ENCODE peak calls at places on chromosomes 1 and 21, in five cellular contexts. One of them, this sample, is unnamed.

GRCh38 chr1:47104816-47105215 is 32.4 kb upstream of the CYP4A22 start:
- DNase-seq in ovary: no peak
- DNase-seq in Panc1: no peak
- DNase-seq in astrocyte of the cerebellum: no peak
- DNase-seq in mucosa of descending colon: no peak
- DNase-seq in this sample: no peak

GRCh38 chr1:29457496-29458368 is 221.4 kb downstream of the PTPRU start:
- DNase-seq in mucosa of descending colon: no peak
- DNase-seq in ovary: no peak
- DNase-seq in astrocyte of the cerebellum: no peak
- DNase-seq in Panc1: no peak
- DNase-seq in this sample: no peak

GRCh38 chr1:20466231-20466630 is 19.8 kb downstream of the CAMK2N1 start:
- DNase-seq in astrocyte of the cerebellum: no peak
- DNase-seq in Panc1: no peak
- DNase-seq in mucosa of descending colon: no peak
- DNase-seq in ovary: no peak
- DNase-seq in this sample: no peak

GRCh38 chr1:48196168-48196716 is 26.3 kb upstream of the SLC5A9 start:
- DNase-seq in astrocyte of the cerebellum: no peak
- DNase-seq in mucosa of descending colon: no peak
- DNase-seq in ovary: no peak
- DNase-seq in Panc1: no peak
- DNase-seq in this sample: no peak

GRCh38 chr1:27005648-27006496 is 6.8 kb downstream of the TENT5B start:
- DNase-seq in ovary: no peak
- DNase-seq in astrocyte of the cerebellum: no peak
- DNase-seq in Panc1: no peak
- DNase-seq in mucosa of descending colon: no peak
- DNase-seq in this sample: no peak

GRCh38 chr1:33180226-33181037 is 1.4 kb downstream of the TRIM62 start:
- DNase-seq in Panc1: no peak
- DNase-seq in astrocyte of the cerebellum: peak
- DNase-seq in ovary: peak
- DNase-seq in mucosa of descending colon: peak
- DNase-seq in this sample: no peak

GRCh38 chr1:177960939-177961622 is 8.8 kb downstream of the SEC16B start:
- DNase-seq in mucosa of descending colon: no peak
- DNase-seq in Panc1: no peak
- DNase-seq in ovary: no peak
- DNase-seq in astrocyte of the cerebellum: no peak
- DNase-seq in this sample: no peak

GRCh38 chr1:47772960-47773682 is 224.1 kb downstream of the TRABD2B start:
- DNase-seq in astrocyte of the cerebellum: no peak
- DNase-seq in mucosa of descending colon: no peak
- DNase-seq in Panc1: no peak
- DNase-seq in ovary: no peak
- DNase-seq in this sample: no peak

GRCh38 chr1:145960468-145961108 is 2.8 kb upstream of the LIX1L start:
- DNase-seq in ovary: peak
- DNase-seq in Panc1: no peak
- DNase-seq in astrocyte of the cerebellum: no peak
- DNase-seq in mucosa of descending colon: peak
- DNase-seq in this sample: no peak

GRCh38 chr1:112501810-112502641 is 6.7 kb upstream of the WNT2B start:
- DNase-seq in astrocyte of the cerebellum: peak
- DNase-seq in mucosa of descending colon: peak
- DNase-seq in Panc1: peak
- DNase-seq in ovary: peak
- DNase-seq in this sample: no peak

DNA sequence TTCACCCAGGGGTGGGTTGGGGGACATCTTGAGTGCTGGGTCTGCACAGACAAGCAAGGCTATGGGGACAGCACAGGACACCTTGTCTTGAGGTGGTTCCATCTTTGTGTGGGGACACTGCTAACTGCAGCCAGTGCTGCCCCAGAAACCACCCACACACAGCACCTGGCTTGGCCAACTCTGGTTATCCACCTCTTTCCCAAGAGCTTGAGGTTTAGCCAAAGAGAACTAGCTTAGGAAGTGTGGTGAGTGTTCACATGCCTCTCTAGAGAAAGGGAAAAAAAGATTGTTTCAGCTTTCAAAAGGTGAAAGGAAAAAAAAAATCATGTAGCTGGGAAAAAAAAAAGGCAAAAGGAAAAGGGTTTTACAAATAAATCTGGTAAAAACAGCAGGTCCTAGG is 32.4 kb downstream of the BCAR3 start:
- DNase-seq in Panc1: no peak
- DNase-seq in mucosa of descending colon: no peak
- DNase-seq in astrocyte of the cerebellum: no peak
- DNase-seq in ovary: no peak
- DNase-seq in this sample: no peak
- TF ChIP-seq CTCF in Panc1: no peak
- TF ChIP-seq CTCF in mucosa of descending colon: no peak
- TF ChIP-seq CTCF in astrocyte of the cerebellum: no peak
- TF ChIP-seq CTCF in ovary: no peak
- TF ChIP-seq CTCF in this sample: no peak

GRCh38 chr21:44667612-44668011 is 885 bp upstream of the KRTAP12-2 start:
- DNase-seq in mucosa of descending colon: no peak
- DNase-seq in Panc1: no peak
- DNase-seq in ovary: no peak
- DNase-seq in astrocyte of the cerebellum: no peak
- DNase-seq in this sample: no peak

GRCh38 chr21:44666401-44667320 is at the start of gene KRTAP12-2:
- DNase-seq in ovary: no peak
- DNase-seq in mucosa of descending colon: no peak
- DNase-seq in Panc1: no peak
- DNase-seq in astrocyte of the cerebellum: no peak
- DNase-seq in this sample: no peak

GRCh38 chr21:44671911-44672310 is 5.2 kb upstream of the KRTAP12-2 start:
- DNase-seq in ovary: no peak
- DNase-seq in mucosa of descending colon: no peak
- DNase-seq in Panc1: no peak
- DNase-seq in astrocyte of the cerebellum: no peak
- DNase-seq in this sample: no peak

GRCh38 chr21:44670642-44671432 is 4.1 kb upstream of the KRTAP12-2 start:
- DNase-seq in ovary: no peak
- DNase-seq in astrocyte of the cerebellum: no peak
- DNase-seq in mucosa of descending colon: no peak
- DNase-seq in Panc1: no peak
- DNase-seq in this sample: no peak
- TF ChIP-seq CTCF in ovary: no peak
- TF ChIP-seq CTCF in astrocyte of the cerebellum: no peak
- TF ChIP-seq CTCF in mucosa of descending colon: no peak
- TF ChIP-seq CTCF in Panc1: no peak
- TF ChIP-seq CTCF in this sample: no peak

GRCh38 chr1:182015360-182015759 is 46.2 kb downstream of the ZNF648 start:
- DNase-seq in Panc1: no peak
- DNase-seq in astrocyte of the cerebellum: no peak
- DNase-seq in ovary: no peak
- DNase-seq in mucosa of descending colon: no peak
- DNase-seq in this sample: no peak
- TF ChIP-seq CTCF in Panc1: peak
- TF ChIP-seq CTCF in astrocyte of the cerebellum: no peak
- TF ChIP-seq CTCF in ovary: no peak
- TF ChIP-seq CTCF in mucosa of descending colon: no peak
- TF ChIP-seq CTCF in this sample: no peak

GRCh38 chr1:6378096-6378746 is 15.3 kb downstream of the ACOT7 start:
- DNase-seq in ovary: no peak
- DNase-seq in Panc1: no peak
- DNase-seq in astrocyte of the cerebellum: no peak
- DNase-seq in mucosa of descending colon: peak
- DNase-seq in this sample: no peak
- TF ChIP-seq CTCF in ovary: no peak
- TF ChIP-seq CTCF in Panc1: no peak
- TF ChIP-seq CTCF in astrocyte of the cerebellum: no peak
- TF ChIP-seq CTCF in mucosa of descending colon: no peak
- TF ChIP-seq CTCF in this sample: no peak

DNA sequence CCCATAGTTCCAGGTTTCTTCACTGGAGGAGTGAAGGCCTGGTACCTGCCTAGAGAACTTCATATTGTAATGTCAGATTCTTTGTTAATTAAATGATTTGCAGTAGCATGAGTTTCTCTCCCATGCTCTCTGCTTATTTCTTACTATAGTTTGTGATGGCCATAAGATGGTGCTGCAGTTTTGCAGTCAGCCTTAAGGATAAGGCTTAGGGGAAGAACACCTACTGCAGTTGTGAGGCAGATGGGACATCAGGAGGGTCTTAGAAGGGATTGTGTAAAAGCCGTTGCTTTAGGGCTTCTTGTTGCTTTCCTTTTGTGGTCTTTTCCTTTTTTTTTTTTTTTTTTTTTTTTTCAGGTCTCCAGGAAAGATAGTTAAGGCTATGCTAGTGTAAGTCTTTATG is 61.8 kb downstream of the MACF1 start:
- DNase-seq in astrocyte of the cerebellum: no peak
- DNase-seq in ovary: no peak
- DNase-seq in Panc1: no peak
- DNase-seq in mucosa of descending colon: no peak
- DNase-seq in this sample: no peak
- TF ChIP-seq CTCF in astrocyte of the cerebellum: peak
- TF ChIP-seq CTCF in ovary: peak
- TF ChIP-seq CTCF in Panc1: peak
- TF ChIP-seq CTCF in mucosa of descending colon: no peak
- TF ChIP-seq CTCF in this sample: no peak

This sample was measured in AG09309.